ENCODE peak calls at places on chromosomes 2 and 18, in seven cellular contexts. One of them, this sample, is unnamed.

GRCh38 chr2:25161055-25161781 is 7.2 kb downstream of the POMC start:
- DNase-seq in esophagus squamous epithelium: peak; percentile 18
- DNase-seq in body of pancreas: peak; percentile 54
- DNase-seq in activated T-cell treated with anti-CD3 and anti-CD28 coated beads for 1 hour: peak; percentile 58
- DNase-seq in NCI-H69: no peak
- DNase-seq in left kidney: peak; percentile 85
- DNase-seq in HTR-8/SVneo: no peak
- DNase-seq in this sample: no peak

GRCh38 chr2:168336786-168337388 is 89.5 kb upstream of the STK39 start:
- DNase-seq in NCI-H69: peak; percentile 87
- DNase-seq in body of pancreas: peak; percentile 84
- DNase-seq in HTR-8/SVneo: no peak
- DNase-seq in esophagus squamous epithelium: no peak
- DNase-seq in left kidney: peak; percentile 70
- DNase-seq in activated T-cell treated with anti-CD3 and anti-CD28 coated beads for 1 hour: peak; percentile 30
- DNase-seq in this sample: no peak

GRCh38 chr18:1102848-1103247 is 198.2 kb downstream of the ADCYAP1 start:
- DNase-seq in NCI-H69: peak; percentile 55
- DNase-seq in esophagus squamous epithelium: no peak
- DNase-seq in body of pancreas: no peak
- DNase-seq in HTR-8/SVneo: no peak
- DNase-seq in left kidney: no peak
- DNase-seq in activated T-cell treated with anti-CD3 and anti-CD28 coated beads for 1 hour: no peak
- DNase-seq in this sample: no peak

GRCh38 chr2:11213090-11213638 is 57.9 kb downstream of the SLC66A3 start:
- DNase-seq in HTR-8/SVneo: no peak
- DNase-seq in NCI-H69: no peak
- DNase-seq in esophagus squamous epithelium: no peak
- DNase-seq in body of pancreas: no peak
- DNase-seq in activated T-cell treated with anti-CD3 and anti-CD28 coated beads for 1 hour: no peak
- DNase-seq in left kidney: no peak
- DNase-seq in this sample: no peak

GRCh38 chr2:179898873-179899272 is 37.5 kb upstream of the ZNF385B start:
- DNase-seq in body of pancreas: no peak
- DNase-seq in NCI-H69: peak; percentile 54
- DNase-seq in HTR-8/SVneo: peak; percentile 9
- DNase-seq in esophagus squamous epithelium: no peak
- DNase-seq in left kidney: peak; percentile 27
- DNase-seq in activated T-cell treated with anti-CD3 and anti-CD28 coated beads for 1 hour: no peak
- DNase-seq in this sample: no peak

GRCh38 chr2:237253046-237253723 is 160.8 kb downstream of the COL6A3 start:
- DNase-seq in HTR-8/SVneo: no peak
- DNase-seq in left kidney: no peak
- DNase-seq in activated T-cell treated with anti-CD3 and anti-CD28 coated beads for 1 hour: no peak
- DNase-seq in esophagus squamous epithelium: no peak
- DNase-seq in body of pancreas: no peak
- DNase-seq in NCI-H69: peak; percentile 1
- DNase-seq in this sample: no peak

GRCh38 chr2:28952806-28953190 is 28.3 kb upstream of the TOGARAM2 start:
- DNase-seq in HTR-8/SVneo: no peak
- DNase-seq in activated T-cell treated with anti-CD3 and anti-CD28 coated beads for 1 hour: no peak
- DNase-seq in NCI-H69: peak; percentile 21
- DNase-seq in esophagus squamous epithelium: no peak
- DNase-seq in body of pancreas: no peak
- DNase-seq in left kidney: peak; percentile 16
- DNase-seq in this sample: no peak

GRCh38 chr2:177808984-177809809 is 263.4 kb downstream of the PDE11A start:
- DNase-seq in body of pancreas: no peak
- DNase-seq in left kidney: no peak
- DNase-seq in activated T-cell treated with anti-CD3 and anti-CD28 coated beads for 1 hour: no peak
- DNase-seq in NCI-H69: no peak
- DNase-seq in esophagus squamous epithelium: no peak
- DNase-seq in HTR-8/SVneo: no peak
- DNase-seq in this sample: no peak

GRCh38 chr2:69639246-69639645 is 4.3 kb downstream of the AAK1 start:
- DNase-seq in left kidney: no peak
- DNase-seq in esophagus squamous epithelium: no peak
- DNase-seq in body of pancreas: no peak
- DNase-seq in HTR-8/SVneo: no peak
- DNase-seq in NCI-H69: no peak
- DNase-seq in activated T-cell treated with anti-CD3 and anti-CD28 coated beads for 1 hour: no peak
- DNase-seq in this sample: no peak

GRCh38 chr2:201171259-201171814 is 11.6 kb upstream of the CASP10 start:
- DNase-seq in HTR-8/SVneo: no peak
- DNase-seq in NCI-H69: peak; percentile 51
- DNase-seq in activated T-cell treated with anti-CD3 and anti-CD28 coated beads for 1 hour: no peak
- DNase-seq in esophagus squamous epithelium: no peak
- DNase-seq in body of pancreas: no peak
- DNase-seq in left kidney: peak; percentile 30
- DNase-seq in this sample: no peak

GRCh38 chr2:12721571-12722444 is 5.1 kb downstream of the TRIB2 start:
- DNase-seq in HTR-8/SVneo: no peak
- DNase-seq in left kidney: peak; percentile 49
- DNase-seq in esophagus squamous epithelium: no peak
- DNase-seq in activated T-cell treated with anti-CD3 and anti-CD28 coated beads for 1 hour: no peak
- DNase-seq in NCI-H69: no peak
- DNase-seq in body of pancreas: no peak
- DNase-seq in this sample: peak; percentile 60

GRCh38 chr2:29844713-29845320 is 76.6 kb downstream of the ALK start:
- DNase-seq in NCI-H69: peak; percentile 12
- DNase-seq in left kidney: peak; percentile 17
- DNase-seq in esophagus squamous epithelium: no peak
- DNase-seq in body of pancreas: no peak
- DNase-seq in activated T-cell treated with anti-CD3 and anti-CD28 coated beads for 1 hour: no peak
- DNase-seq in HTR-8/SVneo: no peak
- DNase-seq in this sample: no peak

GRCh38 chr2:121037480-121037879 is 247.5 kb downstream of the TFCP2L1 start:
- DNase-seq in left kidney: no peak
- DNase-seq in NCI-H69: no peak
- DNase-seq in activated T-cell treated with anti-CD3 and anti-CD28 coated beads for 1 hour: no peak
- DNase-seq in body of pancreas: no peak
- DNase-seq in HTR-8/SVneo: no peak
- DNase-seq in esophagus squamous epithelium: no peak
- DNase-seq in this sample: no peak

GRCh38 chr18:49815927-49816326 is 2.6 kb upstream of the ACAA2 start:
- DNase-seq in left kidney: no peak
- DNase-seq in NCI-H69: no peak
- DNase-seq in HTR-8/SVneo: no peak
- DNase-seq in activated T-cell treated with anti-CD3 and anti-CD28 coated beads for 1 hour: no peak
- DNase-seq in esophagus squamous epithelium: no peak
- DNase-seq in body of pancreas: no peak
- DNase-seq in this sample: no peak

GRCh38 chr18:2854871-2855270 is 8.1 kb downstream of the EMILIN2 start:
- DNase-seq in NCI-H69: no peak
- DNase-seq in body of pancreas: no peak
- DNase-seq in activated T-cell treated with anti-CD3 and anti-CD28 coated beads for 1 hour: no peak
- DNase-seq in HTR-8/SVneo: no peak
- DNase-seq in left kidney: no peak
- DNase-seq in esophagus squamous epithelium: no peak
- DNase-seq in this sample: no peak

GRCh38 chr18:12283256-12283655 is 24.8 kb upstream of the TUBB6 start:
- DNase-seq in HTR-8/SVneo: no peak
- DNase-seq in NCI-H69: peak; percentile 65
- DNase-seq in activated T-cell treated with anti-CD3 and anti-CD28 coated beads for 1 hour: no peak
- DNase-seq in body of pancreas: no peak
- DNase-seq in left kidney: no peak
- DNase-seq in esophagus squamous epithelium: no peak
- DNase-seq in this sample: no peak

GRCh38 chr2:219054956-219055903 is 5.5 kb downstream of the IHH start:
- DNase-seq in esophagus squamous epithelium: no peak
- DNase-seq in activated T-cell treated with anti-CD3 and anti-CD28 coated beads for 1 hour: no peak
- DNase-seq in NCI-H69: no peak
- DNase-seq in body of pancreas: no peak
- DNase-seq in HTR-8/SVneo: no peak
- DNase-seq in left kidney: no peak
- DNase-seq in this sample: no peak

GRCh38 chr2:216606551-216607527 is 26.4 kb upstream of the IGFBP2 start:
- DNase-seq in HTR-8/SVneo: no peak
- DNase-seq in esophagus squamous epithelium: no peak
- DNase-seq in activated T-cell treated with anti-CD3 and anti-CD28 coated beads for 1 hour: peak; percentile 7
- DNase-seq in NCI-H69: peak; percentile 93
- DNase-seq in left kidney: peak; percentile 84
- DNase-seq in body of pancreas: no peak
- DNase-seq in this sample: peak; percentile 56

GRCh38 chr2:172208881-172209325 is 106.2 kb upstream of the DLX2 start:
- DNase-seq in activated T-cell treated with anti-CD3 and anti-CD28 coated beads for 1 hour: no peak
- DNase-seq in body of pancreas: no peak
- DNase-seq in HTR-8/SVneo: peak; percentile 51
- DNase-seq in left kidney: no peak
- DNase-seq in esophagus squamous epithelium: no peak
- DNase-seq in NCI-H69: no peak
- DNase-seq in this sample: no peak

GRCh38 chr2:96754317-96754716 is 6.4 kb upstream of the CNNM4 start:
- DNase-seq in left kidney: no peak
- DNase-seq in esophagus squamous epithelium: no peak
- DNase-seq in body of pancreas: no peak
- DNase-seq in activated T-cell treated with anti-CD3 and anti-CD28 coated beads for 1 hour: no peak
- DNase-seq in HTR-8/SVneo: no peak
- DNase-seq in NCI-H69: no peak
- DNase-seq in this sample: no peak

GRCh38 chr2:63663013-63663864 is 74.5 kb downstream of the MDH1 start:
- DNase-seq in left kidney: no peak
- DNase-seq in body of pancreas: no peak
- DNase-seq in NCI-H69: no peak
- DNase-seq in esophagus squamous epithelium: no peak
- DNase-seq in activated T-cell treated with anti-CD3 and anti-CD28 coated beads for 1 hour: no peak
- DNase-seq in HTR-8/SVneo: no peak
- DNase-seq in this sample: no peak

GRCh38 chr2:27016801-27017325 is 15.9 kb upstream of the TMEM214 start:
- DNase-seq in activated T-cell treated with anti-CD3 and anti-CD28 coated beads for 1 hour: peak; percentile 32
- DNase-seq in NCI-H69: peak; percentile 74
- DNase-seq in body of pancreas: peak; percentile 52
- DNase-seq in left kidney: peak; percentile 79
- DNase-seq in HTR-8/SVneo: peak; percentile 73
- DNase-seq in esophagus squamous epithelium: no peak
- DNase-seq in this sample: peak; percentile 63

GRCh38 chr2:79887747-79888374 is 375.0 kb downstream of the CTNNA2 start:
- DNase-seq in HTR-8/SVneo: peak; percentile 40
- DNase-seq in esophagus squamous epithelium: no peak
- DNase-seq in left kidney: peak; percentile 83
- DNase-seq in activated T-cell treated with anti-CD3 and anti-CD28 coated beads for 1 hour: no peak
- DNase-seq in body of pancreas: peak; percentile 25
- DNase-seq in NCI-H69: peak; percentile 57
- DNase-seq in this sample: peak; percentile 69

GRCh38 chr2:319059-319600 is 31.2 kb upstream of the ALKAL2 start:
- DNase-seq in NCI-H69: no peak
- DNase-seq in left kidney: no peak
- DNase-seq in body of pancreas: no peak
- DNase-seq in esophagus squamous epithelium: no peak
- DNase-seq in activated T-cell treated with anti-CD3 and anti-CD28 coated beads for 1 hour: no peak
- DNase-seq in HTR-8/SVneo: no peak
- DNase-seq in this sample: no peak

GRCh38 chr18:35231052-35231451 is 9.8 kb upstream of the ZNF397 start:
- DNase-seq in body of pancreas: peak; percentile 84
- DNase-seq in NCI-H69: peak; percentile 92
- DNase-seq in left kidney: peak; percentile 92
- DNase-seq in activated T-cell treated with anti-CD3 and anti-CD28 coated beads for 1 hour: peak; percentile 67
- DNase-seq in HTR-8/SVneo: peak; percentile 34
- DNase-seq in esophagus squamous epithelium: peak; percentile 5
- DNase-seq in this sample: peak; percentile 73

GRCh38 chr2:96608459-96609455 is 29.4 kb downstream of the KANSL3 start:
- DNase-seq in left kidney: no peak
- DNase-seq in HTR-8/SVneo: peak; percentile 54
- DNase-seq in body of pancreas: no peak
- DNase-seq in NCI-H69: no peak
- DNase-seq in activated T-cell treated with anti-CD3 and anti-CD28 coated beads for 1 hour: no peak
- DNase-seq in esophagus squamous epithelium: no peak
- DNase-seq in this sample: no peak

GRCh38 chr2:43010428-43011141 is 215.8 kb downstream of the ZFP36L2 start:
- DNase-seq in left kidney: no peak
- DNase-seq in body of pancreas: no peak
- DNase-seq in esophagus squamous epithelium: no peak
- DNase-seq in NCI-H69: no peak
- DNase-seq in HTR-8/SVneo: no peak
- DNase-seq in activated T-cell treated with anti-CD3 and anti-CD28 coated beads for 1 hour: no peak
- DNase-seq in this sample: no peak

GRCh38 chr2:100620481-100620880 is 57.7 kb downstream of the PDCL3 start:
- DNase-seq in body of pancreas: no peak
- DNase-seq in NCI-H69: no peak
- DNase-seq in activated T-cell treated with anti-CD3 and anti-CD28 coated beads for 1 hour: no peak
- DNase-seq in HTR-8/SVneo: no peak
- DNase-seq in left kidney: no peak
- DNase-seq in esophagus squamous epithelium: no peak
- DNase-seq in this sample: no peak

GRCh38 chr2:172606285-172606684 is 50.4 kb downstream of the PDK1 start:
- DNase-seq in body of pancreas: no peak
- DNase-seq in activated T-cell treated with anti-CD3 and anti-CD28 coated beads for 1 hour: no peak
- DNase-seq in NCI-H69: no peak
- DNase-seq in HTR-8/SVneo: no peak
- DNase-seq in esophagus squamous epithelium: no peak
- DNase-seq in left kidney: no peak
- DNase-seq in this sample: no peak